ENCODE peak calls at places on chromosomes 13 and 19, in four cellular contexts. One of them, this sample, is unnamed.

GRCh38 chr13:92804346-92804745 is 422.3 kb upstream of the GPC6 start:
- DNase-seq in Panc1: no peak
- DNase-seq in stimulated activated CD8-positive, alpha-beta memory T cell treated with anti-CD3 and anti-CD28 coated beads, Interleukin-2, amount 100 ng/mL, for 1 hour: no peak
- DNase-seq in posterior cingulate gyrus: no peak
- DNase-seq in this sample: no peak

GRCh38 chr13:52356327-52356726 is 49.6 kb downstream of the THSD1 start:
- DNase-seq in Panc1: no peak
- DNase-seq in stimulated activated CD8-positive, alpha-beta memory T cell treated with anti-CD3 and anti-CD28 coated beads, Interleukin-2, amount 100 ng/mL, for 1 hour: no peak
- DNase-seq in posterior cingulate gyrus: no peak
- DNase-seq in this sample: no peak

GRCh38 chr13:104105418-104106355 is 1039.5 kb upstream of the SLC10A2 start:
- DNase-seq in Panc1: no peak
- DNase-seq in stimulated activated CD8-positive, alpha-beta memory T cell treated with anti-CD3 and anti-CD28 coated beads, Interleukin-2, amount 100 ng/mL, for 1 hour: no peak
- DNase-seq in posterior cingulate gyrus: no peak
- DNase-seq in this sample: peak; percentile 20

GRCh38 chr19:18070181-18070580 is 16.6 kb downstream of the IL12RB1 start:
- DNase-seq in Panc1: no peak
- DNase-seq in stimulated activated CD8-positive, alpha-beta memory T cell treated with anti-CD3 and anti-CD28 coated beads, Interleukin-2, amount 100 ng/mL, for 1 hour: no peak
- DNase-seq in posterior cingulate gyrus: peak; percentile 96
- DNase-seq in this sample: no peak

GRCh38 chr19:10112895-10113591 is 1.6 kb downstream of the P2RY11 start:
- DNase-seq in Panc1: no peak
- DNase-seq in stimulated activated CD8-positive, alpha-beta memory T cell treated with anti-CD3 and anti-CD28 coated beads, Interleukin-2, amount 100 ng/mL, for 1 hour: peak; percentile 48
- DNase-seq in posterior cingulate gyrus: no peak
- DNase-seq in this sample: peak; percentile 60

GRCh38 chr13:33353210-33353609 is 67.7 kb upstream of the STARD13 start:
- DNase-seq in Panc1: no peak
- DNase-seq in stimulated activated CD8-positive, alpha-beta memory T cell treated with anti-CD3 and anti-CD28 coated beads, Interleukin-2, amount 100 ng/mL, for 1 hour: no peak
- DNase-seq in posterior cingulate gyrus: no peak
- DNase-seq in this sample: peak; percentile 20

GRCh38 chr13:46160474-46161066 is 21.4 kb downstream of the LCP1 start:
- DNase-seq in Panc1: peak; percentile 30
- DNase-seq in stimulated activated CD8-positive, alpha-beta memory T cell treated with anti-CD3 and anti-CD28 coated beads, Interleukin-2, amount 100 ng/mL, for 1 hour: no peak
- DNase-seq in posterior cingulate gyrus: no peak
- DNase-seq in this sample: peak; percentile 82

GRCh38 chr13:25844559-25845434 is 207.0 kb downstream of the SHISA2 start:
- DNase-seq in Panc1: no peak
- DNase-seq in stimulated activated CD8-positive, alpha-beta memory T cell treated with anti-CD3 and anti-CD28 coated beads, Interleukin-2, amount 100 ng/mL, for 1 hour: no peak
- DNase-seq in posterior cingulate gyrus: no peak
- DNase-seq in this sample: no peak

GRCh38 chr19:48511800-48512503 is at the start of gene LMTK3:
- DNase-seq in Panc1: no peak
- DNase-seq in stimulated activated CD8-positive, alpha-beta memory T cell treated with anti-CD3 and anti-CD28 coated beads, Interleukin-2, amount 100 ng/mL, for 1 hour: peak; percentile 72
- DNase-seq in posterior cingulate gyrus: peak; percentile 99
- DNase-seq in this sample: no peak

GRCh38 chr13:30276178-30276577 is 31.2 kb downstream of the KATNAL1 start:
- DNase-seq in Panc1: no peak
- DNase-seq in stimulated activated CD8-positive, alpha-beta memory T cell treated with anti-CD3 and anti-CD28 coated beads, Interleukin-2, amount 100 ng/mL, for 1 hour: no peak
- DNase-seq in posterior cingulate gyrus: no peak
- DNase-seq in this sample: no peak

GRCh38 chr13:106230450-106230849 is 305.0 kb downstream of the EFNB2 start:
- DNase-seq in Panc1: no peak
- DNase-seq in stimulated activated CD8-positive, alpha-beta memory T cell treated with anti-CD3 and anti-CD28 coated beads, Interleukin-2, amount 100 ng/mL, for 1 hour: no peak
- DNase-seq in posterior cingulate gyrus: no peak
- DNase-seq in this sample: no peak

GRCh38 chr19:16527971-16528521 is 14.2 kb downstream of the CHERP start:
- DNase-seq in Panc1: no peak
- DNase-seq in stimulated activated CD8-positive, alpha-beta memory T cell treated with anti-CD3 and anti-CD28 coated beads, Interleukin-2, amount 100 ng/mL, for 1 hour: peak; percentile 16
- DNase-seq in posterior cingulate gyrus: no peak
- DNase-seq in this sample: peak; percentile 62

GRCh38 chr19:52542984-52543664 is 15.7 kb downstream of the ZNF808 start:
- DNase-seq in Panc1: no peak
- DNase-seq in stimulated activated CD8-positive, alpha-beta memory T cell treated with anti-CD3 and anti-CD28 coated beads, Interleukin-2, amount 100 ng/mL, for 1 hour: peak; percentile 7
- DNase-seq in posterior cingulate gyrus: no peak
- DNase-seq in this sample: peak; percentile 48

GRCh38 chr19:45558399-45558878 is 26.2 kb downstream of the OPA3 start:
- DNase-seq in Panc1: no peak
- DNase-seq in stimulated activated CD8-positive, alpha-beta memory T cell treated with anti-CD3 and anti-CD28 coated beads, Interleukin-2, amount 100 ng/mL, for 1 hour: peak; percentile 39
- DNase-seq in posterior cingulate gyrus: no peak
- DNase-seq in this sample: peak; percentile 78

GRCh38 chr13:54536112-54536511 is 1507.5 kb downstream of the OLFM4 start:
- DNase-seq in Panc1: no peak
- DNase-seq in stimulated activated CD8-positive, alpha-beta memory T cell treated with anti-CD3 and anti-CD28 coated beads, Interleukin-2, amount 100 ng/mL, for 1 hour: no peak
- DNase-seq in posterior cingulate gyrus: no peak
- DNase-seq in this sample: no peak

GRCh38 chr19:41303941-41304340 is 6.0 kb upstream of the CCDC97 start:
- DNase-seq in Panc1: no peak
- DNase-seq in stimulated activated CD8-positive, alpha-beta memory T cell treated with anti-CD3 and anti-CD28 coated beads, Interleukin-2, amount 100 ng/mL, for 1 hour: no peak
- DNase-seq in posterior cingulate gyrus: peak; percentile 46
- DNase-seq in this sample: no peak

GRCh38 chr13:85528578-85529215 is 270.5 kb downstream of the SLITRK6 start:
- DNase-seq in Panc1: no peak
- DNase-seq in stimulated activated CD8-positive, alpha-beta memory T cell treated with anti-CD3 and anti-CD28 coated beads, Interleukin-2, amount 100 ng/mL, for 1 hour: no peak
- DNase-seq in posterior cingulate gyrus: no peak
- DNase-seq in this sample: no peak

GRCh38 chr13:76225815-76226489 is 589.8 kb downstream of the LMO7 start:
- DNase-seq in Panc1: no peak
- DNase-seq in stimulated activated CD8-positive, alpha-beta memory T cell treated with anti-CD3 and anti-CD28 coated beads, Interleukin-2, amount 100 ng/mL, for 1 hour: no peak
- DNase-seq in posterior cingulate gyrus: no peak
- DNase-seq in this sample: no peak

GRCh38 chr19:56670961-56671612 is 470 bp downstream of the ZNF835 start:
- DNase-seq in Panc1: no peak
- DNase-seq in stimulated activated CD8-positive, alpha-beta memory T cell treated with anti-CD3 and anti-CD28 coated beads, Interleukin-2, amount 100 ng/mL, for 1 hour: no peak
- DNase-seq in posterior cingulate gyrus: no peak
- DNase-seq in this sample: no peak

GRCh38 chr13:72062566-72062965 is 195.6 kb upstream of the DACH1 start:
- DNase-seq in Panc1: no peak
- DNase-seq in stimulated activated CD8-positive, alpha-beta memory T cell treated with anti-CD3 and anti-CD28 coated beads, Interleukin-2, amount 100 ng/mL, for 1 hour: no peak
- DNase-seq in posterior cingulate gyrus: no peak
- DNase-seq in this sample: peak; percentile 31

GRCh38 chr13:42215578-42216421 is 56.2 kb upstream of the AKAP11 start:
- DNase-seq in Panc1: no peak
- DNase-seq in stimulated activated CD8-positive, alpha-beta memory T cell treated with anti-CD3 and anti-CD28 coated beads, Interleukin-2, amount 100 ng/mL, for 1 hour: no peak
- DNase-seq in posterior cingulate gyrus: no peak
- DNase-seq in this sample: peak; percentile 61

GRCh38 chr13:23069571-23069970 is 111.2 kb upstream of the SGCG start:
- DNase-seq in Panc1: no peak
- DNase-seq in stimulated activated CD8-positive, alpha-beta memory T cell treated with anti-CD3 and anti-CD28 coated beads, Interleukin-2, amount 100 ng/mL, for 1 hour: no peak
- DNase-seq in posterior cingulate gyrus: no peak
- DNase-seq in this sample: no peak

GRCh38 chr13:103883152-103883551 is 816.9 kb upstream of the SLC10A2 start:
- DNase-seq in Panc1: peak; percentile 69
- DNase-seq in stimulated activated CD8-positive, alpha-beta memory T cell treated with anti-CD3 and anti-CD28 coated beads, Interleukin-2, amount 100 ng/mL, for 1 hour: no peak
- DNase-seq in posterior cingulate gyrus: peak; percentile 95
- DNase-seq in this sample: peak; percentile 96

This sample was measured in dermis blood vessel endothelial cell.